ENCODE peak calls at places on chromosomes 12 and 14, in four cellular contexts. One of them, this sample, is unnamed.
A peak's percentile ranks its signal among the peaks of the same experiment; 100 is the strongest.

GRCh38 chr14:31229009-31229408 is 21.4 kb upstream of the HECTD1 start:
- DNase-seq in WTC11: no peak
- DNase-seq in activated CD4-positive, CD25-positive, alpha-beta regulatory T cell treated with anti-CD3 and anti-CD28 coated beads, Interleukin-2, amount 50 U/mL, for 16 hours: no peak
- DNase-seq in pons: no peak
- DNase-seq in this sample: no peak

GRCh38 chr12:119334459-119335170 is at the start of gene CCDC60:
- DNase-seq in WTC11: peak; percentile 94
- DNase-seq in activated CD4-positive, CD25-positive, alpha-beta regulatory T cell treated with anti-CD3 and anti-CD28 coated beads, Interleukin-2, amount 50 U/mL, for 16 hours: no peak
- DNase-seq in pons: no peak
- DNase-seq in this sample: no peak

GRCh38 chr14:46053221-46053620 is 598.4 kb downstream of the RPL10L start:
- DNase-seq in WTC11: no peak
- DNase-seq in activated CD4-positive, CD25-positive, alpha-beta regulatory T cell treated with anti-CD3 and anti-CD28 coated beads, Interleukin-2, amount 50 U/mL, for 16 hours: no peak
- DNase-seq in pons: no peak
- DNase-seq in this sample: no peak

GRCh38 chr12:63206908-63207307 is 55.9 kb upstream of the AVPR1A start:
- DNase-seq in WTC11: no peak
- DNase-seq in activated CD4-positive, CD25-positive, alpha-beta regulatory T cell treated with anti-CD3 and anti-CD28 coated beads, Interleukin-2, amount 50 U/mL, for 16 hours: no peak
- DNase-seq in pons: no peak
- DNase-seq in this sample: no peak

GRCh38 chr14:90398315-90398811 is 1.5 kb downstream of the CALM1 start:
- DNase-seq in WTC11: peak; percentile 35
- DNase-seq in activated CD4-positive, CD25-positive, alpha-beta regulatory T cell treated with anti-CD3 and anti-CD28 coated beads, Interleukin-2, amount 50 U/mL, for 16 hours: peak; percentile 31
- DNase-seq in pons: peak; percentile 43
- DNase-seq in this sample: peak; percentile 66

GRCh38 chr14:95993768-95994592 is 45.2 kb upstream of the C14orf132 start:
- DNase-seq in WTC11: no peak
- DNase-seq in activated CD4-positive, CD25-positive, alpha-beta regulatory T cell treated with anti-CD3 and anti-CD28 coated beads, Interleukin-2, amount 50 U/mL, for 16 hours: peak; percentile 1
- DNase-seq in pons: peak; percentile 77
- DNase-seq in this sample: no peak

GRCh38 chr12:120316798-120317257 is 10.8 kb downstream of the PLA2G1B start:
- DNase-seq in WTC11: no peak
- DNase-seq in activated CD4-positive, CD25-positive, alpha-beta regulatory T cell treated with anti-CD3 and anti-CD28 coated beads, Interleukin-2, amount 50 U/mL, for 16 hours: no peak
- DNase-seq in pons: no peak
- DNase-seq in this sample: no peak

GRCh38 chr14:61620130-61620946 is 75.0 kb upstream of the HIF1A start:
- DNase-seq in WTC11: no peak
- DNase-seq in activated CD4-positive, CD25-positive, alpha-beta regulatory T cell treated with anti-CD3 and anti-CD28 coated beads, Interleukin-2, amount 50 U/mL, for 16 hours: no peak
- DNase-seq in pons: no peak
- DNase-seq in this sample: no peak

GRCh38 chr14:88463318-88463717 is 77.9 kb downstream of the SPATA7 start:
- DNase-seq in WTC11: no peak
- DNase-seq in activated CD4-positive, CD25-positive, alpha-beta regulatory T cell treated with anti-CD3 and anti-CD28 coated beads, Interleukin-2, amount 50 U/mL, for 16 hours: no peak
- DNase-seq in pons: peak; percentile 18
- DNase-seq in this sample: no peak

GRCh38 chr12:123270380-123271181 is 1.1 kb downstream of the CDK2AP1 start:
- DNase-seq in WTC11: no peak
- DNase-seq in activated CD4-positive, CD25-positive, alpha-beta regulatory T cell treated with anti-CD3 and anti-CD28 coated beads, Interleukin-2, amount 50 U/mL, for 16 hours: no peak
- DNase-seq in pons: no peak
- DNase-seq in this sample: no peak

GRCh38 chr14:74475678-74476077 is 17.4 kb downstream of the NPC2 start:
- DNase-seq in WTC11: no peak
- DNase-seq in activated CD4-positive, CD25-positive, alpha-beta regulatory T cell treated with anti-CD3 and anti-CD28 coated beads, Interleukin-2, amount 50 U/mL, for 16 hours: no peak
- DNase-seq in pons: no peak
- DNase-seq in this sample: no peak

GRCh38 chr14:94227029-94227428 is 52.9 kb downstream of the PPP4R4 start:
- DNase-seq in WTC11: no peak
- DNase-seq in activated CD4-positive, CD25-positive, alpha-beta regulatory T cell treated with anti-CD3 and anti-CD28 coated beads, Interleukin-2, amount 50 U/mL, for 16 hours: no peak
- DNase-seq in pons: no peak
- DNase-seq in this sample: no peak

GRCh38 chr14:105161314-105161713 is 7.3 kb downstream of the JAG2 start:
- DNase-seq in WTC11: no peak
- DNase-seq in activated CD4-positive, CD25-positive, alpha-beta regulatory T cell treated with anti-CD3 and anti-CD28 coated beads, Interleukin-2, amount 50 U/mL, for 16 hours: no peak
- DNase-seq in pons: no peak
- DNase-seq in this sample: no peak

GRCh38 chr14:104603623-104604401 is 760 bp downstream of the TMEM179 start:
- DNase-seq in WTC11: peak; percentile 12
- DNase-seq in activated CD4-positive, CD25-positive, alpha-beta regulatory T cell treated with anti-CD3 and anti-CD28 coated beads, Interleukin-2, amount 50 U/mL, for 16 hours: no peak
- DNase-seq in pons: no peak
- DNase-seq in this sample: no peak

GRCh38 chr14:67533754-67534085 is 630 bp downstream of the PLEKHH1 start:
- DNase-seq in WTC11: no peak
- DNase-seq in activated CD4-positive, CD25-positive, alpha-beta regulatory T cell treated with anti-CD3 and anti-CD28 coated beads, Interleukin-2, amount 50 U/mL, for 16 hours: no peak
- DNase-seq in pons: no peak
- DNase-seq in this sample: no peak

GRCh38 chr14:105710119-105711057 is 184.0 kb downstream of the TMEM121 start:
- DNase-seq in WTC11: no peak
- DNase-seq in activated CD4-positive, CD25-positive, alpha-beta regulatory T cell treated with anti-CD3 and anti-CD28 coated beads, Interleukin-2, amount 50 U/mL, for 16 hours: no peak
- DNase-seq in pons: no peak
- DNase-seq in this sample: no peak

GRCh38 chr12:98320026-98320425 is 195.4 kb upstream of the TMPO start:
- DNase-seq in WTC11: no peak
- DNase-seq in activated CD4-positive, CD25-positive, alpha-beta regulatory T cell treated with anti-CD3 and anti-CD28 coated beads, Interleukin-2, amount 50 U/mL, for 16 hours: no peak
- DNase-seq in pons: no peak
- DNase-seq in this sample: no peak

GRCh38 chr12:4011597-4011996 is 138.4 kb upstream of the PARP11 start:
- DNase-seq in WTC11: no peak
- DNase-seq in activated CD4-positive, CD25-positive, alpha-beta regulatory T cell treated with anti-CD3 and anti-CD28 coated beads, Interleukin-2, amount 50 U/mL, for 16 hours: no peak
- DNase-seq in pons: no peak
- DNase-seq in this sample: no peak

GRCh38 chr12:96198970-96199369 is 4.8 kb downstream of the ELK3 start:
- DNase-seq in WTC11: no peak
- DNase-seq in activated CD4-positive, CD25-positive, alpha-beta regulatory T cell treated with anti-CD3 and anti-CD28 coated beads, Interleukin-2, amount 50 U/mL, for 16 hours: no peak
- DNase-seq in pons: no peak
- DNase-seq in this sample: no peak

GRCh38 chr14:22570132-22570949 is 18.7 kb downstream of the DAD1 start:
- DNase-seq in WTC11: peak; percentile 84
- DNase-seq in activated CD4-positive, CD25-positive, alpha-beta regulatory T cell treated with anti-CD3 and anti-CD28 coated beads, Interleukin-2, amount 50 U/mL, for 16 hours: peak; percentile 83
- DNase-seq in pons: peak; percentile 94
- DNase-seq in this sample: peak; percentile 88

GRCh38 chr12:68223067-68223747 is 2.4 kb downstream of the IL26 start:
- DNase-seq in WTC11: peak; percentile 83
- DNase-seq in activated CD4-positive, CD25-positive, alpha-beta regulatory T cell treated with anti-CD3 and anti-CD28 coated beads, Interleukin-2, amount 50 U/mL, for 16 hours: peak; percentile 44
- DNase-seq in pons: peak; percentile 86
- DNase-seq in this sample: peak; percentile 63

GRCh38 chr12:69354561-69355187 is 4.9 kb upstream of the YEATS4 start:
- DNase-seq in WTC11: no peak
- DNase-seq in activated CD4-positive, CD25-positive, alpha-beta regulatory T cell treated with anti-CD3 and anti-CD28 coated beads, Interleukin-2, amount 50 U/mL, for 16 hours: no peak
- DNase-seq in pons: no peak
- DNase-seq in this sample: no peak

GRCh38 chr14:77302926-77303325 is 17.8 kb downstream of the POMT2 start:
- DNase-seq in WTC11: no peak
- DNase-seq in activated CD4-positive, CD25-positive, alpha-beta regulatory T cell treated with anti-CD3 and anti-CD28 coated beads, Interleukin-2, amount 50 U/mL, for 16 hours: peak; percentile 10
- DNase-seq in pons: no peak
- DNase-seq in this sample: no peak

GRCh38 chr12:31626270-31626669 is 33.2 kb upstream of the ETFBKMT start:
- DNase-seq in WTC11: no peak
- DNase-seq in activated CD4-positive, CD25-positive, alpha-beta regulatory T cell treated with anti-CD3 and anti-CD28 coated beads, Interleukin-2, amount 50 U/mL, for 16 hours: no peak
- DNase-seq in pons: no peak
- DNase-seq in this sample: no peak

GRCh38 chr12:128250091-128250490 is 16.9 kb upstream of the TMEM132C start:
- DNase-seq in WTC11: no peak
- DNase-seq in activated CD4-positive, CD25-positive, alpha-beta regulatory T cell treated with anti-CD3 and anti-CD28 coated beads, Interleukin-2, amount 50 U/mL, for 16 hours: no peak
- DNase-seq in pons: no peak
- DNase-seq in this sample: no peak

GRCh38 chr12:97047361-97047760 is 140.3 kb downstream of the NEDD1 start:
- DNase-seq in WTC11: no peak
- DNase-seq in activated CD4-positive, CD25-positive, alpha-beta regulatory T cell treated with anti-CD3 and anti-CD28 coated beads, Interleukin-2, amount 50 U/mL, for 16 hours: no peak
- DNase-seq in pons: no peak
- DNase-seq in this sample: no peak

GRCh38 chr14:75430526-75430925 is 2.7 kb downstream of the JDP2 start:
- DNase-seq in WTC11: no peak
- DNase-seq in activated CD4-positive, CD25-positive, alpha-beta regulatory T cell treated with anti-CD3 and anti-CD28 coated beads, Interleukin-2, amount 50 U/mL, for 16 hours: no peak
- DNase-seq in pons: no peak
- DNase-seq in this sample: no peak

GRCh38 chr12:75208851-75209781 is 523 bp downstream of the KCNC2 start:
- DNase-seq in WTC11: peak; percentile 80
- DNase-seq in activated CD4-positive, CD25-positive, alpha-beta regulatory T cell treated with anti-CD3 and anti-CD28 coated beads, Interleukin-2, amount 50 U/mL, for 16 hours: no peak
- DNase-seq in pons: no peak
- DNase-seq in this sample: peak; percentile 14

GRCh38 chr12:109827566-109828550 is 5.3 kb downstream of the TRPV4 start:
- DNase-seq in WTC11: no peak
- DNase-seq in activated CD4-positive, CD25-positive, alpha-beta regulatory T cell treated with anti-CD3 and anti-CD28 coated beads, Interleukin-2, amount 50 U/mL, for 16 hours: no peak
- DNase-seq in pons: peak; percentile 69
- DNase-seq in this sample: no peak

GRCh38 chr12:2302711-2303255 is 250.0 kb downstream of the CACNA1C start:
- DNase-seq in WTC11: no peak
- DNase-seq in activated CD4-positive, CD25-positive, alpha-beta regulatory T cell treated with anti-CD3 and anti-CD28 coated beads, Interleukin-2, amount 50 U/mL, for 16 hours: no peak
- DNase-seq in pons: no peak
- DNase-seq in this sample: no peak

GRCh38 chr12:123602651-123603195 is 824 bp downstream of the DDX55 start:
- DNase-seq in WTC11: no peak
- DNase-seq in activated CD4-positive, CD25-positive, alpha-beta regulatory T cell treated with anti-CD3 and anti-CD28 coated beads, Interleukin-2, amount 50 U/mL, for 16 hours: no peak
- DNase-seq in pons: no peak
- DNase-seq in this sample: no peak

GRCh38 chr12:83158613-83159207 is 472.0 kb downstream of the TMTC2 start:
- DNase-seq in WTC11: no peak
- DNase-seq in activated CD4-positive, CD25-positive, alpha-beta regulatory T cell treated with anti-CD3 and anti-CD28 coated beads, Interleukin-2, amount 50 U/mL, for 16 hours: no peak
- DNase-seq in pons: no peak
- DNase-seq in this sample: no peak

This sample was measured in T-cell.